ENCODE peak calls at places on chromosomes 1 and 21, in four cellular contexts. One of them, this sample, is unnamed.

GRCh38 chr1:89986020-89986419 is 8.9 kb upstream of the ZNF326 start:
- DNase-seq in neural progenitor cell: no peak
- DNase-seq in dorsolateral prefrontal cortex: no peak
- DNase-seq in fibroblast of mammary gland: no peak
- DNase-seq in this sample: no peak

GRCh38 chr1:163290025-163290610 is 31.6 kb upstream of the NUF2 start:
- DNase-seq in neural progenitor cell: no peak
- DNase-seq in fibroblast of mammary gland: peak
- DNase-seq in dorsolateral prefrontal cortex: no peak
- DNase-seq in this sample: no peak

GRCh38 chr21:33207471-33208149 is 22.1 kb upstream of the IFNAR2 start:
- DNase-seq in dorsolateral prefrontal cortex: no peak
- DNase-seq in neural progenitor cell: no peak
- DNase-seq in fibroblast of mammary gland: no peak
- DNase-seq in this sample: no peak

GRCh38 chr1:210400043-210400840 is 71.5 kb downstream of the HHAT start:
- DNase-seq in neural progenitor cell: peak
- DNase-seq in dorsolateral prefrontal cortex: peak
- DNase-seq in fibroblast of mammary gland: peak
- DNase-seq in this sample: peak

GRCh38 chr1:7948950-7949349 is 8.3 kb upstream of the TNFRSF9 start:
- DNase-seq in neural progenitor cell: no peak
- DNase-seq in fibroblast of mammary gland: peak
- DNase-seq in dorsolateral prefrontal cortex: no peak
- DNase-seq in this sample: peak

GRCh38 chr1:18480315-18481189 is at the start of gene KLHDC7A:
- DNase-seq in fibroblast of mammary gland: no peak
- DNase-seq in neural progenitor cell: peak
- DNase-seq in dorsolateral prefrontal cortex: no peak
- DNase-seq in this sample: peak

GRCh38 chr1:243234978-243235657 is 20.0 kb downstream of the CEP170 start:
- DNase-seq in neural progenitor cell: no peak
- DNase-seq in fibroblast of mammary gland: peak
- DNase-seq in dorsolateral prefrontal cortex: no peak
- DNase-seq in this sample: no peak

GRCh38 chr1:119008483-119009299 is 20.5 kb upstream of the TBX15 start:
- DNase-seq in neural progenitor cell: peak
- DNase-seq in dorsolateral prefrontal cortex: no peak
- DNase-seq in fibroblast of mammary gland: peak
- DNase-seq in this sample: peak

GRCh38 chr1:230592848-230593247 is 49.4 kb upstream of the COG2 start:
- DNase-seq in dorsolateral prefrontal cortex: no peak
- DNase-seq in neural progenitor cell: no peak
- DNase-seq in fibroblast of mammary gland: no peak
- DNase-seq in this sample: no peak

DNA sequence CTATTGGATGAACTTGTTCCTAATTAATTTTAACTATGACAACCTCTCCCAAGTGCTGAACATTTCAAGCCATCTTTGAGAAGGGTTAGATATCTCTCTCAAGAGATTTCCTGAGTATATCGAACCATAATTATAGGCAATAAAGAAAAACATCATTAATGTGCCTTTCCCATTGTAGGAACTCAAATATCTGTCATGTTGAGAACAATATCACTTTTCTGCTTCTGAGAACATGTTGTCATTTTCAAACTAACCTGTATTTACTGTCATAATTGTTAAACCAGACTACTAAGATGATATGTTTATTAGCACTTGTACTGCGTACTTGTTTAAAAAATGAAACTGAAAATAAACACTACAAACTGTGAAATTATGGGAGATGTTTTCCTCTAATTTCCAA is 4.3 kb downstream of the EPS15 start:
- DNase-seq in dorsolateral prefrontal cortex: no peak
- DNase-seq in neural progenitor cell: no peak
- DNase-seq in fibroblast of mammary gland: no peak
- DNase-seq in this sample: no peak
- H3K4me3 ChIP-seq in dorsolateral prefrontal cortex: peak
- H3K4me3 ChIP-seq in neural progenitor cell: no peak
- H3K4me3 ChIP-seq in fibroblast of mammary gland: no peak
- H3K4me3 ChIP-seq in this sample: peak

GRCh38 chr1:201828451-201828819 is 522 bp upstream of the IPO9 start:
- DNase-seq in dorsolateral prefrontal cortex: no peak
- DNase-seq in fibroblast of mammary gland: no peak
- DNase-seq in neural progenitor cell: no peak
- DNase-seq in this sample: no peak
- H3K4me3 ChIP-seq in dorsolateral prefrontal cortex: peak
- H3K4me3 ChIP-seq in fibroblast of mammary gland: peak
- H3K4me3 ChIP-seq in neural progenitor cell: peak
- H3K4me3 ChIP-seq in this sample: peak

GRCh38 chr21:38741092-38741975 is 64.4 kb upstream of the ETS2 start:
- DNase-seq in neural progenitor cell: no peak
- DNase-seq in dorsolateral prefrontal cortex: no peak
- DNase-seq in fibroblast of mammary gland: no peak
- DNase-seq in this sample: no peak

GRCh38 chr21:38743772-38744529 is 61.8 kb upstream of the ETS2 start:
- DNase-seq in neural progenitor cell: no peak
- DNase-seq in fibroblast of mammary gland: no peak
- DNase-seq in dorsolateral prefrontal cortex: no peak
- DNase-seq in this sample: no peak

GRCh38 chr21:38742580-38743260 is 63.0 kb upstream of the ETS2 start:
- DNase-seq in neural progenitor cell: no peak
- DNase-seq in dorsolateral prefrontal cortex: no peak
- DNase-seq in fibroblast of mammary gland: no peak
- DNase-seq in this sample: no peak

GRCh38 chr21:38741976-38742309 is 63.8 kb upstream of the ETS2 start:
- DNase-seq in dorsolateral prefrontal cortex: no peak
- DNase-seq in neural progenitor cell: no peak
- DNase-seq in fibroblast of mammary gland: no peak
- DNase-seq in this sample: no peak

DNA sequence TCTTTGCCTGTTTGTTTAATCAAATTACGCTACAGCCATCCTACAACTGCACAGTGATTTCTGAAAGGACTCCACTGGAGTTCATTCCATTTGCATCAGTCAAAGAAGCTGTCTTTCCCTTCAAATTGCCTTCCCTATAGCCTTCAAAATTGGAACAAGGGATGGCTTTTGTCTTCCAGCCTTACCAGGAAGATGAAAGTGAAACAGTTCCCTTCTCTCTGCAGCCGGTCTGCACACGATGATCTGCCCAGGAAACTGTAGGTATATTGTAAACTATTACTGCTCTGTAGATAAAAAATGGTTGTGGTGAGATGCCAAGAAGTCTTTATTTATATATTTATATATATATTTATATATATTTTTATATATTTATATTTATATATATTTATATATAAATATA is 65.6 kb upstream of the ETS2 start:
- DNase-seq in dorsolateral prefrontal cortex: no peak
- DNase-seq in fibroblast of mammary gland: no peak
- DNase-seq in neural progenitor cell: no peak
- DNase-seq in this sample: no peak
- H3K4me3 ChIP-seq in dorsolateral prefrontal cortex: no peak
- H3K4me3 ChIP-seq in fibroblast of mammary gland: no peak
- H3K4me3 ChIP-seq in neural progenitor cell: no peak
- H3K4me3 ChIP-seq in this sample: no peak

GRCh38 chr1:111474521-111474920 is 737 bp downstream of the C1orf162 start:
- DNase-seq in fibroblast of mammary gland: no peak
- DNase-seq in neural progenitor cell: no peak
- DNase-seq in dorsolateral prefrontal cortex: no peak
- DNase-seq in this sample: no peak
- H3K4me3 ChIP-seq in fibroblast of mammary gland: no peak
- H3K4me3 ChIP-seq in neural progenitor cell: no peak
- H3K4me3 ChIP-seq in dorsolateral prefrontal cortex: peak
- H3K4me3 ChIP-seq in this sample: no peak

GRCh38 chr1:212917858-212918257 is 32.5 kb upstream of the VASH2 start:
- DNase-seq in neural progenitor cell: no peak
- DNase-seq in fibroblast of mammary gland: no peak
- DNase-seq in dorsolateral prefrontal cortex: no peak
- DNase-seq in this sample: no peak

GRCh38 chr1:212915245-212916091 is 34.9 kb upstream of the VASH2 start:
- DNase-seq in dorsolateral prefrontal cortex: no peak
- DNase-seq in fibroblast of mammary gland: peak
- DNase-seq in neural progenitor cell: peak
- DNase-seq in this sample: peak

GRCh38 chr1:212917134-212917485 is 33.2 kb upstream of the VASH2 start:
- DNase-seq in dorsolateral prefrontal cortex: no peak
- DNase-seq in neural progenitor cell: no peak
- DNase-seq in fibroblast of mammary gland: no peak
- DNase-seq in this sample: no peak

GRCh38 chr1:212914789-212915188 is 35.6 kb upstream of the VASH2 start:
- DNase-seq in fibroblast of mammary gland: no peak
- DNase-seq in neural progenitor cell: peak
- DNase-seq in dorsolateral prefrontal cortex: no peak
- DNase-seq in this sample: no peak

DNA sequence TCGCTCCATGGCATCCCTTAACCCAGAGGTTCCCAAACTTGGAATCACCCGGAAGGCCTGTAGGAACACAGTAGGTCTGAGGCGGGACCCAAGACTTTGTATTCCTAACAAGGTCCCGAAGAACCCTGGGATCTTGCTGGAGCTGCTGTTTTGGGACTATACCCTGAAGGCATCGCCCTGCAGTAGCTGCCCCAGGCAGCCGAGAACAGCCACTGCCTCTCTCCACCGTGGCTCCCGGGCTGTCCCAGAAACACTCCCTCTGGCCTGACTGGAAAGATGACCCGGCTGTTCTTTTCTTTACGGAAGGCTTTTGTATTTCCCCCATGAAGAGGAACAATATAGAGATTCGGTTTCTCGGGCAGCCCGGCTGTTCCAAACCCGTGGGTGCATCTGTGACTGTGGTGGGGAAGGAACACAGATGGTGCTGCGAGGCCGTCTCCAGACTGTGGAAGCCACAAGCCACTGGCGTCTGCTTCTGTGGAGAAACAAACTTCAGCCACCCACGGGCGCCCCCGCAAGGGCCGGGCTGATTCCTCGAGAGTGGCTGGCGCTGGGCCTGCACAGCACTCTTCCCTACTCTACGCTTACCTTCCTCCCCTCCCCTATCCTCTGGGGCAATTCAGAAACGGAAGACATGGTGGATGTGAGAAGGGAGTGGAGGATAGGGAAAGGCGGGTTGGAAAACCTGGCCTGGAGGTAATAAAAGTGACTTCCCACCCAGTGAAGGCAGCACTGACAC is 33.8 kb upstream of the VASH2 start:
- DNase-seq in neural progenitor cell: peak
- DNase-seq in dorsolateral prefrontal cortex: peak
- DNase-seq in fibroblast of mammary gland: peak
- DNase-seq in this sample: no peak
- H3K4me3 ChIP-seq in neural progenitor cell: no peak
- H3K4me3 ChIP-seq in dorsolateral prefrontal cortex: peak
- H3K4me3 ChIP-seq in fibroblast of mammary gland: no peak
- H3K4me3 ChIP-seq in this sample: no peak

DNA sequence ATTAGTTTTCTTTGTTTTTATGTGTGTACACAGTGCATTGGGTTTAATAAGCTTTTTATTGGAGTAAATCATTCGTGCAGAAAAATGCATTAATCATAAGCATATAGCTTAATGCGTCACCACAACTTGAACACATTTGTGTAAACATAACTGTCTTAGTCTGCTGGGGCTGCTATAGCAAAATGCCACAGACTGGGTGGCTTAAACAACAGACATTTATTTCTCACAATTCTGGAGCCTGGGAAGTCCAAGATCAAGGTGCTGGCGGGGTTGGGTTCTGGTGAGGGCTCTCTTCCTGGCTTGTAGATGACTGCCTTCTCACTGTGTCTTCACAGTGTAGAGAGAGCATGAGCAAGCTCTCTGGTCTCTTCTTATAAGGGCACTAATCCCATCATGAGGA is 17.6 kb upstream of the SLC6A9 start:
- DNase-seq in dorsolateral prefrontal cortex: no peak
- DNase-seq in neural progenitor cell: no peak
- DNase-seq in fibroblast of mammary gland: peak
- DNase-seq in this sample: peak
- H3K4me3 ChIP-seq in dorsolateral prefrontal cortex: no peak
- H3K4me3 ChIP-seq in neural progenitor cell: no peak
- H3K4me3 ChIP-seq in fibroblast of mammary gland: peak
- H3K4me3 ChIP-seq in this sample: peak

DNA sequence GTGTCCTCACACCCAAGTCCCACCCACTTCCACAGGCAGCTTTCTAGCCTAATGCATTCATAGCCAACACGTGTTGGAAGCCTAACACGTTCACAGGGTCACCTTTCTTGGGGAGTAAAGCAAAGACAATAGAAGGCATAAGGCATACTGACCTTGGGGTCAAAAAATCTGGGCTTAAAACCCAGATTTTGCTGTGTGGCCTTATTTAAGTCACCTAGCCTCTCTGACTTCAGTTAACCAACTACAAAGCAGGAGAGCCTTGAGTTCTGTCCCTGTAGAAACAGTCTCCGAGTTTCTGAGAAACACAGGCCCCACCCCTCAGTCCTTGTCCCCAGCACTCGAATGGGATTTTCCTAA is 1.4 kb downstream of the TNNT2 start:
- DNase-seq in neural progenitor cell: no peak
- DNase-seq in dorsolateral prefrontal cortex: no peak
- DNase-seq in fibroblast of mammary gland: no peak
- DNase-seq in this sample: no peak
- H3K4me3 ChIP-seq in neural progenitor cell: no peak
- H3K4me3 ChIP-seq in dorsolateral prefrontal cortex: peak
- H3K4me3 ChIP-seq in fibroblast of mammary gland: no peak
- H3K4me3 ChIP-seq in this sample: no peak

This sample was measured in MG63.